ENCODE peak calls at places on chromosomes 4 and X, in eight cellular contexts. P is H9, F is mammary epithelial cell, W is OCI-LY7, Z is psoas muscle, V is transverse colon, B is mucosa of descending colon, Q is right atrium auricular region. U is an unnamed sample. For H3K4me1, the result is how much of the 10 kb centered on the place peaks cover.

GRCh38 chrX:103730746-103731508 is 20.2 kb downstream of the TMEM31 start:
- DNase-seq in P (no peak), F (peak), W (no peak), Z (no peak), V (no peak), B (no peak), Q (peak), U (no peak)

GRCh38 chr4:182351485-182351884 is 108.3 kb downstream of the TENM3 start:
- DNase-seq in P (no peak), F (no peak), W (no peak), Z (no peak), V (no peak), B (no peak), Q (no peak), U (no peak)

GRCh38 chr4:139177888-139178609 is 1.0 kb upstream of the ELF2 start:
- DNase-seq in P (peak), F (peak), W (peak), Z (peak), V (peak), B (peak), Q (peak), U (peak)

GRCh38 chr4:153217440-153217839 is 13.2 kb downstream of the TRIM2 start:
- DNase-seq in P (no peak), F (peak), W (peak), Z (no peak), V (no peak), B (no peak), Q (no peak), U (no peak)

GRCh38 chr4:184936071-184936470 is 82.2 kb upstream of the HELT start:
- DNase-seq in P (no peak), F (no peak), W (no peak), Z (no peak), V (no peak), B (no peak), Q (peak), U (no peak)

GRCh38 chr4:13527983-13528822 is 16.1 kb downstream of the NKX3-2 start:
- DNase-seq in P (no peak), F (peak), W (peak), Z (no peak), V (no peak), B (no peak), Q (no peak), U (no peak)

GRCh38 chr4:95000076-95000648 is 242.4 kb downstream of the BMPR1B start:
- DNase-seq in P (no peak), F (no peak), W (no peak), Z (no peak), V (no peak), B (no peak), Q (no peak), U (no peak)

GRCh38 chr4:133146574-133147198 is 2.4 kb upstream of the PCDH10 start:
- DNase-seq in P (peak), F (no peak), W (no peak), Z (peak), V (no peak), B (no peak), Q (no peak), U (no peak)

GRCh38 chr4:139988863-139989765 is 164.9 kb downstream of the MAML3 start:
- DNase-seq in P (peak), F (peak), W (no peak), Z (no peak), V (no peak), B (no peak), Q (peak), U (peak)

GRCh38 chrX:40104649-40105015 is 6.9 kb upstream of the BCOR start:
- DNase-seq in P (no peak), F (peak), W (peak), Z (peak), V (peak), B (no peak), Q (no peak), U (no peak)

GRCh38 chr4:189507060-189507459 is 433.6 kb upstream of the FRG1 start:
- DNase-seq in P (no peak), F (no peak), W (no peak), Z (no peak), V (no peak), B (no peak), Q (no peak), U (no peak)

GRCh38 chr4:72067051-72067450 is 35.3 kb downstream of the NPFFR2 start:
- DNase-seq in P (no peak), F (no peak), W (no peak), Z (peak), V (no peak), B (no peak), Q (no peak), U (no peak)

GRCh38 chr4:185307136-185307950 is 88.4 kb downstream of the LRP2BP start:
- DNase-seq in P (peak), F (peak), W (peak), Z (no peak), V (no peak), B (no peak), Q (no peak), U (no peak)

GRCh38 chr4:112082954-112083586 is 62.2 kb upstream of the FAM241A start:
- DNase-seq in P (no peak), F (peak), W (no peak), Z (no peak), V (no peak), B (no peak), Q (no peak), U (no peak)

GRCh38 chr4:57424231-57424897 is 314.2 kb upstream of the IGFBP7 start:
- DNase-seq in P (no peak), F (peak), W (no peak), Z (no peak), V (no peak), B (no peak), Q (peak), U (peak)

GRCh38 chrX:24156177-24156576 is 6.6 kb downstream of the ZFX start:
- DNase-seq in P (no peak), F (no peak), W (no peak), Z (no peak), V (no peak), B (no peak), Q (no peak), U (no peak)

GRCh38 chr4:127000090-127000489 is 632.7 kb upstream of the INTU start:
- DNase-seq in P (no peak), F (no peak), W (no peak), Z (no peak), V (no peak), B (no peak), Q (no peak), U (no peak)

GRCh38 chr4:77931452-77932135 is 69.0 kb downstream of the MRPL1 start:
- DNase-seq in P (no peak), F (peak), W (no peak), Z (no peak), V (no peak), B (no peak), Q (no peak), U (no peak)

GRCh38 chr4:110058677-110059076 is 139.7 kb downstream of the ELOVL6 start:
- DNase-seq in P (no peak), F (peak), W (no peak), Z (no peak), V (no peak), B (no peak), Q (no peak), U (no peak)

GRCh38 chr4:47668810-47669408 is 169.0 kb downstream of the CORIN start:
- DNase-seq in P (no peak), F (peak), W (peak), Z (no peak), V (no peak), B (no peak), Q (no peak), U (no peak)

GRCh38 chr4:79652232-79652631 is 244.2 kb upstream of the GK2 start:
- DNase-seq in P (no peak), F (no peak), W (no peak), Z (no peak), V (no peak), B (no peak), Q (no peak), U (no peak)

GRCh38 chr4:79241846-79242245 is 84.0 kb downstream of the NAA11 start:
- DNase-seq in P (no peak), F (no peak), W (no peak), Z (no peak), V (no peak), B (no peak), Q (no peak), U (no peak)

GRCh38 chrX:119790977-119791436 is 423 bp downstream of the RPL39 start:
- DNase-seq in P (no peak), F (peak), W (peak), Z (no peak), V (peak), B (no peak), Q (no peak), U (no peak)

GRCh38 chr4:66572949-66573348 is 902.7 kb upstream of the EPHA5 start:
- DNase-seq in P (no peak), F (peak), W (no peak), Z (no peak), V (no peak), B (no peak), Q (no peak), U (no peak)

GRCh38 chr4:679571-680083 is 5.3 kb downstream of the MYL5 start:
- DNase-seq in P (no peak), F (no peak), W (no peak), Z (peak), V (no peak), B (no peak), Q (no peak), U (no peak)

GRCh38 chr4:112112590-112113170 is 32.6 kb upstream of the FAM241A start:
- DNase-seq in P (no peak), F (no peak), W (no peak), Z (no peak), V (no peak), B (no peak), Q (no peak), U (no peak)

GRCh38 chr4:75180217-75180616 is 247.3 kb downstream of the PARM1 start:
- DNase-seq in P (no peak), F (no peak), W (no peak), Z (no peak), V (no peak), B (no peak), Q (no peak), U (no peak)
- H3K4me1 ChIP-seq in P (under half), F (under half), W (under half), Z (under half), V (under half), B (under half), Q (under half), U (under half)

DNA sequence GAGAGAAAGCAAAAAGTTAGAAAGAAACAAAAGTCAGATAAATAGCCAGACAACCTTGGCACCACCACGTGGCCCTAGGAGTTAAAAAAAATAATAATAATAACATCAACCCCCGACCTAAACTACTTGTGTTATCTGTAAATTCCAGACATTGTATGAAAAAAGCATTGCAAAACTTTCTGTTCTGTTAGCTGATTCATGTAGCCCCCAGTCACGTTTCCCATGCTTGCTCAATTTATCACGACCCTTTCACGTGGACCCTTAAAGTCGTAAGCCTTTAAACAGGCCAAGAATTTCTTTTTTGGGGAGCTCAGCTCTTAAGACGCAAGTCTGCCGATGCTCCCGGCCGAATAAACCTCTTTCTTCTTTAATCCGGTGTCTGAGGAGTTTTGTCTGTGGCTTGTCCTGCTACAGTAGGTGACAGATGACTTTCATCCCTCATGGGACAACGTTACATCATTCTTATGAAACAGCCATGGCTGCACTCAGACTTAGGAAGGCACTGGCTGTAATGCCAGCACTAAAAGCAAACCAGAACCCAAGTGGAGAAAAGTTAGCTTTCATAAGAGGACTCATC is 521 bp downstream of the ACOX3 start:
- DNase-seq in P (no peak), F (no peak), W (peak), Z (no peak), V (peak), B (no peak), Q (peak), U (no peak)
- H3K4me1 ChIP-seq in P (under half), F (under half), W (half or more), Z (under half), V (under half), B (under half), Q (under half), U (under half)

DNA sequence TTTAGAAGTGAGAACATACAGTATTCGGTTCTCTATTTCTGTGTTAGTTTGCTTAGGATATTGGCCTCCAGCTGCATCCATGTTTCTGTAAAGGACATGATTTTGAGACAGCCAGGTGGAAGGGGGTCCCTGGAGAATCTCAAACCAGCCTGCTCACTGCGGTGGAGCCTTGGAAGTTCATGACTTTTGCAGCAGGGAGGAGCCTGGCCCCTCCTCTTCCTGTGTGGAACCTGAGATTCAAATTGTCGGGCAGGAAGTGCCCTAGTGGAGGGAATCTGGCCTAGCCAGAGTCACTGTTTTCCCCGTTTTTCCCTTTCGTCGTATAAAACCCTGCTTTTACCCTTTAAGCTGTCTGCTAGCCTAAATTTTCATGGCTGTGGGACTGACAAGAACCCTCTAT is 762.6 kb downstream of the PCDH18 start:
- DNase-seq in P (no peak), F (no peak), W (no peak), Z (no peak), V (no peak), B (no peak), Q (no peak), U (no peak)
- H3K4me1 ChIP-seq in P (under half), F (under half), W (under half), Z (under half), V (under half), B (under half), Q (under half), U (under half)

GRCh38 chrX:137574784-137575298 is 8.9 kb downstream of the ZIC3 start:
- DNase-seq in P (peak), F (no peak), W (no peak), Z (no peak), V (no peak), B (no peak), Q (no peak), U (no peak)
- H3K4me1 ChIP-seq in P (under half), F (under half), W (under half), Z (under half), V (under half), B (under half), Q (under half), U (under half)

DNA sequence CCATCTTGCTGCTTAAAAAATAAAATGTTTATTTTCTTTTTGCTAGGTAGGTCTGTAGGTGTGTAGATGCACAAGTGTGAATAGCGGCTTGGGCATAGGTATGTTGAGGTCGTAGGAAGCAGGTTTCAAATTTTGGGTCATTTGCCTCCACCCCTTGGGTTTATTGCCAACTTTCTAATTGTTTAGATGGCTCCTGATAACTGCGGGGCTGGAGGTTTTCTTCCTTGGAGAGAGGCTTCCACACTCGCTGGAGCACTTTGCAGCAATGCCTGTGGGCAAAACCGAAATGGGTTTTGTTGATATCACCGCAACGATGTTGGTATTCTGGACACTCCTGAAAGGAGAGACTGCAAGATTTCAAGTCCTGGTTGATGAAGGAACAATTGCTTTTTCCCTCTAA is 3.9 kb upstream of the POU4F2 start:
- DNase-seq in P (no peak), F (no peak), W (no peak), Z (no peak), V (no peak), B (no peak), Q (no peak), U (no peak)
- H3K4me1 ChIP-seq in P (under half), F (under half), W (under half), Z (under half), V (under half), B (under half), Q (under half), U (under half)